ENCODE peak calls at places on chromosomes 2 and 18, in seven cellular contexts. One of them, this sample, is unnamed.
A peak's percentile ranks its signal among the peaks of the same experiment; 100 is the strongest.

GRCh38 chr2:201007584-201007998 is 44.1 kb upstream of the ORC2 start:
- DNase-seq in breast epithelium: no peak
- DNase-seq in brain microvascular endothelial cell: no peak
- DNase-seq in SJSA1: no peak
- DNase-seq in A673: no peak
- DNase-seq in tibial nerve: no peak
- DNase-seq in GM23248: no peak
- DNase-seq in this sample: no peak

GRCh38 chr2:69915050-69915945 is at the start of gene MXD1:
- DNase-seq in GM23248: peak; percentile 50
- DNase-seq in A673: no peak
- DNase-seq in breast epithelium: peak; percentile 34
- DNase-seq in SJSA1: no peak
- DNase-seq in tibial nerve: no peak
- DNase-seq in brain microvascular endothelial cell: no peak
- DNase-seq in this sample: no peak

GRCh38 chr18:36025025-36025424 is 42.3 kb downstream of the RPRD1A start:
- DNase-seq in brain microvascular endothelial cell: no peak
- DNase-seq in tibial nerve: no peak
- DNase-seq in A673: no peak
- DNase-seq in breast epithelium: no peak
- DNase-seq in SJSA1: no peak
- DNase-seq in GM23248: peak; percentile 10
- DNase-seq in this sample: no peak

GRCh38 chr2:240752209-240752608 is 60.5 kb downstream of the AQP12A start:
- DNase-seq in brain microvascular endothelial cell: no peak
- DNase-seq in SJSA1: no peak
- DNase-seq in GM23248: no peak
- DNase-seq in A673: no peak
- DNase-seq in tibial nerve: no peak
- DNase-seq in breast epithelium: no peak
- DNase-seq in this sample: no peak

GRCh38 chr2:46917628-46918027 is 2.0 kb upstream of the MCFD2 start:
- DNase-seq in SJSA1: no peak
- DNase-seq in GM23248: no peak
- DNase-seq in A673: no peak
- DNase-seq in breast epithelium: no peak
- DNase-seq in tibial nerve: no peak
- DNase-seq in brain microvascular endothelial cell: no peak
- DNase-seq in this sample: no peak

GRCh38 chr2:62624855-62625254 is 80.7 kb upstream of the EHBP1 start:
- DNase-seq in GM23248: no peak
- DNase-seq in tibial nerve: no peak
- DNase-seq in brain microvascular endothelial cell: no peak
- DNase-seq in breast epithelium: no peak
- DNase-seq in SJSA1: no peak
- DNase-seq in A673: no peak
- DNase-seq in this sample: no peak

GRCh38 chr2:207467716-207468347 is 61.9 kb upstream of the CREB1 start:
- DNase-seq in SJSA1: no peak
- DNase-seq in GM23248: peak; percentile 90
- DNase-seq in brain microvascular endothelial cell: peak; percentile 65
- DNase-seq in breast epithelium: no peak
- DNase-seq in tibial nerve: no peak
- DNase-seq in A673: no peak
- DNase-seq in this sample: no peak

GRCh38 chr2:197706839-197707207 is 1.7 kb downstream of the MARS2 start:
- DNase-seq in GM23248: no peak
- DNase-seq in breast epithelium: no peak
- DNase-seq in A673: no peak
- DNase-seq in brain microvascular endothelial cell: no peak
- DNase-seq in tibial nerve: no peak
- DNase-seq in SJSA1: no peak
- DNase-seq in this sample: no peak

GRCh38 chr2:89848114-89848513 is 1156.6 kb downstream of the RPIA start:
- DNase-seq in A673: no peak
- DNase-seq in SJSA1: no peak
- DNase-seq in GM23248: no peak
- DNase-seq in tibial nerve: no peak
- DNase-seq in breast epithelium: no peak
- DNase-seq in brain microvascular endothelial cell: no peak
- DNase-seq in this sample: no peak

GRCh38 chr18:26719909-26720308 is 145.6 kb downstream of the AQP4 start:
- DNase-seq in breast epithelium: no peak
- DNase-seq in brain microvascular endothelial cell: no peak
- DNase-seq in GM23248: no peak
- DNase-seq in A673: no peak
- DNase-seq in tibial nerve: no peak
- DNase-seq in SJSA1: no peak
- DNase-seq in this sample: no peak

GRCh38 chr2:233068762-233069418 is 8.7 kb downstream of the INPP5D start:
- DNase-seq in A673: no peak
- DNase-seq in breast epithelium: no peak
- DNase-seq in tibial nerve: no peak
- DNase-seq in SJSA1: peak; percentile 36
- DNase-seq in brain microvascular endothelial cell: no peak
- DNase-seq in GM23248: no peak
- DNase-seq in this sample: no peak

GRCh38 chr2:177187631-177188312 is 24.8 kb upstream of the HNRNPA3 start:
- DNase-seq in A673: peak; percentile 55
- DNase-seq in brain microvascular endothelial cell: peak; percentile 82
- DNase-seq in GM23248: peak; percentile 71
- DNase-seq in SJSA1: no peak
- DNase-seq in tibial nerve: no peak
- DNase-seq in breast epithelium: no peak
- DNase-seq in this sample: no peak

GRCh38 chr2:29113891-29114321 is 1.3 kb upstream of the CLIP4 start:
- DNase-seq in A673: no peak
- DNase-seq in breast epithelium: peak; percentile 55
- DNase-seq in tibial nerve: peak; percentile 47
- DNase-seq in GM23248: peak; percentile 87
- DNase-seq in brain microvascular endothelial cell: peak; percentile 85
- DNase-seq in SJSA1: peak; percentile 73
- DNase-seq in this sample: no peak

GRCh38 chr2:2655451-2655850 is 324.4 kb upstream of the MYT1L start:
- DNase-seq in brain microvascular endothelial cell: no peak
- DNase-seq in breast epithelium: no peak
- DNase-seq in A673: no peak
- DNase-seq in SJSA1: no peak
- DNase-seq in GM23248: no peak
- DNase-seq in tibial nerve: no peak
- DNase-seq in this sample: no peak

GRCh38 chr2:240410004-240410403 is 25.5 kb upstream of the GPC1 start:
- DNase-seq in GM23248: no peak
- DNase-seq in tibial nerve: no peak
- DNase-seq in A673: no peak
- DNase-seq in SJSA1: no peak
- DNase-seq in breast epithelium: no peak
- DNase-seq in brain microvascular endothelial cell: no peak
- DNase-seq in this sample: no peak

GRCh38 chr2:96685592-96686459 is 43.3 kb downstream of the FER1L5 start:
- DNase-seq in GM23248: no peak
- DNase-seq in A673: no peak
- DNase-seq in breast epithelium: no peak
- DNase-seq in tibial nerve: no peak
- DNase-seq in SJSA1: no peak
- DNase-seq in brain microvascular endothelial cell: no peak
- DNase-seq in this sample: no peak

GRCh38 chr2:3516831-3517230 is 2.5 kb downstream of the ADI1 start:
- DNase-seq in GM23248: no peak
- DNase-seq in breast epithelium: no peak
- DNase-seq in SJSA1: no peak
- DNase-seq in A673: no peak
- DNase-seq in brain microvascular endothelial cell: no peak
- DNase-seq in tibial nerve: no peak
- DNase-seq in this sample: no peak

DNA sequence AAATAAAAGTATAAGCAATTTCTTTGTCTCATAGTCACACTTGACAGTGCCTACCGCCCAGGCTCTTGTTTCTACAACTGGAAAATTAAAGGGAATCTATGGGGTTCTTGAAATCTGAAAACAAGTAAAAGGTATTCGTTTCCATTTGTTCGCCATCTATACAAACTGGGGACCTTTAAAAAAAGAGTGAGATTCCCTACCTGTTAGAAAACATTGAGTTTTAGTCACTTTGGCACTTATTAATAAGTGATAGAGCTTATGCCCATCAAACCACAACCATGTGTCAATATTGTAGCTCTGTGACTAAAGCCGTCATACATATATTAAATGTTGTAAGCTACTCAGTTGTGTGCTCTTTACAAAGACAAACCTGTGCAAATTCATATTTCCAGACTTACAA is 13.2 kb downstream of the FN1 start:
- DNase-seq in tibial nerve: no peak
- DNase-seq in brain microvascular endothelial cell: peak; percentile 7
- DNase-seq in GM23248: peak; percentile 15
- DNase-seq in breast epithelium: no peak
- DNase-seq in A673: no peak
- DNase-seq in SJSA1: no peak
- DNase-seq in this sample: no peak
- H3K27me3 ChIP-seq in tibial nerve: no peaks in the 10 kb centered on the region
- H3K27me3 ChIP-seq in brain microvascular endothelial cell: no peaks in the 10 kb centered on the region
- H3K27me3 ChIP-seq in GM23248: no peaks in the 10 kb centered on the region
- H3K27me3 ChIP-seq in breast epithelium: no peaks in the 10 kb centered on the region
- H3K27me3 ChIP-seq in A673: no peaks in the 10 kb centered on the region
- H3K27me3 ChIP-seq in SJSA1: no peaks in the 10 kb centered on the region
- H3K27me3 ChIP-seq in this sample: no peaks in the 10 kb centered on the region

DNA sequence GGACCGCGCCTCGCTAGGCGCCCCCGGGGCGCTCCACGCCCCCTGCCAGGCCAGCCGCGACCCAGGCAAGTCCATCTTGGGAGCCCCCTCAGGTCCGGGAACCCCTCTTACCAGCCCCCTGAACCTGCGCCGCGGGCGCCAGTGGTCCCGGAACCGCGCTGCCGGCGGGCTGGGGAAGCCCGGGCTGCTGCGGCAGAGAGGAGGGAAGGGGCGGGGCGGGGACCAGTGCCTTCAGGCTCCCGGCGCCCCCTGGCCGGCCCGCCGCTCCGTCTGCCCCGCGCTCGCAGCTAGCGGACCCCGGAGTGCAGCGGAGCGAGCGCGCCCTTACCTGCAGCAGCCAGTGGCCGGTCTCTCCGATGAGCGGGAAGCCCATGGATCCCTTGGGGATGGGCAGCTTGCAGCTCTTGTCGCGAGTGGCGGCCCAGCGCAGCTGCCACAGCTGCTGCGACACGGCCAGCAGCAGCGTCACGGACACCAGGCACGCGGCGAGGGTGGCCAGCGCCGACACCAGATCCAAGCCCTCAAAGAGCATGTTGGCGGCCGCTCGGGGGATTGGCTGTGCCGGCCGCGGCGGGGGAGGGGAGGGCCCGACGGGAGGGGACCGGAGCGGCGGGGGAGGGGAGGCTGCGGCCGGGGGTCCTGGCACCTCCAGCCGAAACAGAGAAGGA is at the start of gene CYP26B1:
- DNase-seq in A673: peak; percentile 43
- DNase-seq in GM23248: peak; percentile 46
- DNase-seq in brain microvascular endothelial cell: no peak
- DNase-seq in SJSA1: peak; percentile 44
- DNase-seq in tibial nerve: peak; percentile 13
- DNase-seq in breast epithelium: peak; percentile 17
- DNase-seq in this sample: no peak
- H3K27me3 ChIP-seq in A673: peaks cover 39% of the 10 kb centered on the region
- H3K27me3 ChIP-seq in GM23248: peaks cover 60% of the 10 kb centered on the region
- H3K27me3 ChIP-seq in brain microvascular endothelial cell: peaks cover 49% of the 10 kb centered on the region
- H3K27me3 ChIP-seq in SJSA1: peaks cover 57% of the 10 kb centered on the region
- H3K27me3 ChIP-seq in tibial nerve: peaks cover 2% of the 10 kb centered on the region
- H3K27me3 ChIP-seq in breast epithelium: peaks cover 72% of the 10 kb centered on the region
- H3K27me3 ChIP-seq in this sample: peaks cover 93% of the 10 kb centered on the region

DNA sequence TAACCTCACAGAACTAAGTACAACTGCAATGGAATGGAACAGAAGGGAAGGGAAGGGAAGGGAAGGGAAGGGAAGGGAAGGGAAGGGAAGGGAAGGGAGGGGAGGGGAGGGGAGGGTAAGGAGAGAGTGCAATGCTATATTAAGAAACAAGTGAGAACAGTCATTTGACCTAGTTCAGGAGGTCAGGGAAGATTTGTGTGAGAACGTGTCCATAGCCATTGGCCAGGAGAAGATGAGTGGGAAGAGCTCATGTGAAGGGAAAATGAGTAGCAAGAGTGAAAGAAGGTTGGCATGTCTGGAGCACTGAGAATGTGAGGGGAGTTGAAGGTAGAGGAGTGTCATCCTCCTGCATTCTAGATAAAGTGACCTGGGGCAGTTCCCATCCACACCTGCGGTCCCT is 481.6 kb downstream of the IRS1 start:
- DNase-seq in brain microvascular endothelial cell: no peak
- DNase-seq in tibial nerve: no peak
- DNase-seq in GM23248: no peak
- DNase-seq in SJSA1: no peak
- DNase-seq in A673: no peak
- DNase-seq in breast epithelium: no peak
- DNase-seq in this sample: no peak
- H3K27me3 ChIP-seq in brain microvascular endothelial cell: no peaks in the 10 kb centered on the region
- H3K27me3 ChIP-seq in tibial nerve: no peaks in the 10 kb centered on the region
- H3K27me3 ChIP-seq in GM23248: no peaks in the 10 kb centered on the region
- H3K27me3 ChIP-seq in SJSA1: no peaks in the 10 kb centered on the region
- H3K27me3 ChIP-seq in A673: no peaks in the 10 kb centered on the region
- H3K27me3 ChIP-seq in breast epithelium: no peaks in the 10 kb centered on the region
- H3K27me3 ChIP-seq in this sample: no peaks in the 10 kb centered on the region

GRCh38 chr18:11666176-11666575 is 22.9 kb upstream of the GNAL start:
- DNase-seq in tibial nerve: no peak
- DNase-seq in SJSA1: no peak
- DNase-seq in A673: no peak
- DNase-seq in GM23248: no peak
- DNase-seq in brain microvascular endothelial cell: no peak
- DNase-seq in breast epithelium: no peak
- DNase-seq in this sample: no peak

GRCh38 chr18:11665587-11665986 is 23.5 kb upstream of the GNAL start:
- DNase-seq in GM23248: no peak
- DNase-seq in tibial nerve: no peak
- DNase-seq in SJSA1: no peak
- DNase-seq in brain microvascular endothelial cell: no peak
- DNase-seq in A673: no peak
- DNase-seq in breast epithelium: no peak
- DNase-seq in this sample: no peak

GRCh38 chr18:11663630-11664029 is 25.4 kb upstream of the GNAL start:
- DNase-seq in breast epithelium: no peak
- DNase-seq in A673: no peak
- DNase-seq in brain microvascular endothelial cell: no peak
- DNase-seq in tibial nerve: no peak
- DNase-seq in GM23248: no peak
- DNase-seq in SJSA1: no peak
- DNase-seq in this sample: no peak

GRCh38 chr18:11665146-11665545 is 23.9 kb upstream of the GNAL start:
- DNase-seq in tibial nerve: no peak
- DNase-seq in A673: no peak
- DNase-seq in SJSA1: no peak
- DNase-seq in breast epithelium: no peak
- DNase-seq in GM23248: no peak
- DNase-seq in brain microvascular endothelial cell: no peak
- DNase-seq in this sample: no peak

DNA sequence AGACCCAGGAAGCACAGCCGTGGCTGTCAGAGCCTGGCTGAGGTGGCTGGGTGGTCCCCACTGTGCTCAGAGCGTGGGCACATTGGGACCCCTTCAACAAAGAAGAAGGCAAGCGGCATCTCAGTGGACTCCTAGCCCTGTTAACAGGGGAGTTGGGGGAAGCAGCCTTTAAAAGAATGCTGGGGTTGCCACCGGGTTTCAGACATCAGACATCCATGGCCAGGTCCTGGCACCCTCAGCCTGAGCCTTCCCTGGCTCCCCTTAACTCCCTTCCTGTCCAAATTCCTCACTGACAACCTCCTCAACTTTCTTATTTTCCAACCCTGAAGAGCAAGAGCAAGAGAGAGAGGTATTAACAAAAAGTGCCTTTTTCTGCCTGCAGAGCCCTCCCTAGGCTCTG is 24.8 kb upstream of the GNAL start:
- DNase-seq in GM23248: no peak
- DNase-seq in brain microvascular endothelial cell: no peak
- DNase-seq in tibial nerve: no peak
- DNase-seq in A673: no peak
- DNase-seq in SJSA1: no peak
- DNase-seq in breast epithelium: no peak
- DNase-seq in this sample: no peak
- H3K27me3 ChIP-seq in GM23248: peaks cover 38% of the 10 kb centered on the region
- H3K27me3 ChIP-seq in brain microvascular endothelial cell: peaks cover 3% of the 10 kb centered on the region
- H3K27me3 ChIP-seq in tibial nerve: no peaks in the 10 kb centered on the region
- H3K27me3 ChIP-seq in A673: peaks cover 87% of the 10 kb centered on the region
- H3K27me3 ChIP-seq in SJSA1: peaks cover 58% of the 10 kb centered on the region
- H3K27me3 ChIP-seq in breast epithelium: peaks cover 7% of the 10 kb centered on the region
- H3K27me3 ChIP-seq in this sample: peaks cover 6% of the 10 kb centered on the region

This sample was measured in kidney epithelial cell.